ENCODE peak calls at places on chromosomes 5 and 9, in nine cellular contexts. W is CD8-positive, alpha-beta T cell; L is heart left ventricle; I is pancreas; Y is mammary epithelial cell; A is OCI-LY7; O is PC-3; P is uterus; N is heart right ventricle. K is an unnamed sample. For H3K36me3, the result is how much of the 10 kb centered on the place peaks cover.

GRCh38 chr9:83066771-83067170 is 3.8 kb upstream of the RASEF start:
- DNase-seq in W (no peak), L (no peak), I (no peak), Y (peak), A (no peak), O (peak), P (no peak), N (no peak), K (peak)

GRCh38 chr5:177103523-177104253 is 17.0 kb downstream of the FGFR4 start:
- DNase-seq in W (no peak), L (no peak), I (no peak), Y (no peak), A (no peak), O (peak), P (no peak), N (no peak), K (peak)

GRCh38 chr9:29969408-29969807 is 2396.1 kb upstream of the C9orf72 start:
- DNase-seq in W (no peak), L (no peak), I (no peak), Y (no peak), A (no peak), O (no peak), P (no peak), N (no peak), K (no peak)

GRCh38 chr5:153659337-153659736 is 168.9 kb downstream of the GRIA1 start:
- DNase-seq in W (no peak), L (no peak), I (no peak), Y (peak), A (no peak), O (no peak), P (no peak), N (no peak), K (peak)

GRCh38 chr5:53045263-53045662 is 56.1 kb downstream of the ITGA2 start:
- DNase-seq in W (no peak), L (no peak), I (no peak), Y (no peak), A (no peak), O (no peak), P (no peak), N (no peak), K (no peak)

GRCh38 chr5:123476696-123477095 is 35.3 kb upstream of the CSNK1G3 start:
- DNase-seq in W (no peak), L (no peak), I (no peak), Y (no peak), A (no peak), O (no peak), P (no peak), N (no peak), K (no peak)

GRCh38 chr9:100011062-100011681 is 87.6 kb downstream of the ERP44 start:
- DNase-seq in W (peak), L (no peak), I (no peak), Y (peak), A (peak), O (peak), P (no peak), N (no peak), K (peak)

GRCh38 chr9:85224729-85225128 is 517.0 kb downstream of the AGTPBP1 start:
- DNase-seq in W (no peak), L (no peak), I (no peak), Y (peak), A (no peak), O (peak), P (no peak), N (no peak), K (peak)

GRCh38 chr5:10399839-10400238 is 41.8 kb upstream of the ROPN1L start:
- DNase-seq in W (no peak), L (no peak), I (no peak), Y (no peak), A (no peak), O (no peak), P (no peak), N (no peak), K (no peak)

GRCh38 chr9:75087279-75087823 is 604 bp downstream of the NMRK1 start:
- DNase-seq in W (peak), L (no peak), I (peak), Y (peak), A (peak), O (peak), P (peak), N (no peak), K (peak)

GRCh38 chr5:67089200-67089725 is 107.3 kb downstream of the CD180 start:
- DNase-seq in W (no peak), L (peak), I (no peak), Y (peak), A (no peak), O (peak), P (no peak), N (no peak), K (peak)

GRCh38 chr9:135136481-135136880 is 49.0 kb downstream of the OLFM1 start:
- DNase-seq in W (no peak), L (no peak), I (no peak), Y (no peak), A (no peak), O (no peak), P (no peak), N (no peak), K (no peak)

DNA sequence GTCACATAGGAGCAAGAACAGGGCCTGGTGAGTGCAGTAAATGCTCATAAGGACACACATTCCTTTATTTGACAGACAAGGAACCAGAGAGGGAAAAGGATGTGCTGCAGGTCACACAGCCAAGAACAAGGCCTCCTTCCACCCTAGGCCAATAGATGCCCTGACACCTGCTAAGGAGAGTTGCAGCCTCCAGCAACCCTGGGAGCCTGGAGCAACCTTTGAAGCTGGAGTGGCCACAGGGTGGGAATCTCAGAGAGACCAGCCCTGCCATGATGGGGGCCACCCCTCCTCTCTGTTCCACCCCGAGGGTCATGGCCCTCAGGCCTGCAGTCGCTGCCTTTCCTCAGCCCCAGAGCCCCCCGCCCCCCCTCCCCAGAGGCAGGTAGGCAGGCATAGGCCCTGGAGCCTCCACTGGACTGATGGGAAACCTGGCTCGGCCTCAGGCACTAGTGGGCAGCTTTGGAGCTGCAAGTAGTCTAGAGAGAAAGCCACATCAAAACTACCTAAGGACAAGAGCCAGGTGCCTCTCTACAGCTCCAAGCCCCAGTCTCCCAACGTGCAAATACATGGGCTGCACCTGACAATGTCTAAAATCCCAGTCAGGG is 116.1 kb upstream of the SPOCK1 start:
- DNase-seq in W (no peak), L (no peak), I (no peak), Y (no peak), A (no peak), O (no peak), P (no peak), N (no peak), K (no peak)
- H3K4me3 ChIP-seq in W (no peak), L (no peak), I (no peak), Y (no peak), A (no peak), O (no peak), P (no peak), N (no peak), K (no peak)

GRCh38 chr5:75885849-75886596 is 168.8 kb upstream of the POC5 start:
- DNase-seq in W (no peak), L (no peak), I (no peak), Y (no peak), A (no peak), O (no peak), P (no peak), N (no peak), K (no peak)
- TF ChIP-seq CTCF in W (no peak), L (peak), I (no peak), Y (no peak), A (peak), O (peak), P (no peak), N (no peak), K (peak)

DNA sequence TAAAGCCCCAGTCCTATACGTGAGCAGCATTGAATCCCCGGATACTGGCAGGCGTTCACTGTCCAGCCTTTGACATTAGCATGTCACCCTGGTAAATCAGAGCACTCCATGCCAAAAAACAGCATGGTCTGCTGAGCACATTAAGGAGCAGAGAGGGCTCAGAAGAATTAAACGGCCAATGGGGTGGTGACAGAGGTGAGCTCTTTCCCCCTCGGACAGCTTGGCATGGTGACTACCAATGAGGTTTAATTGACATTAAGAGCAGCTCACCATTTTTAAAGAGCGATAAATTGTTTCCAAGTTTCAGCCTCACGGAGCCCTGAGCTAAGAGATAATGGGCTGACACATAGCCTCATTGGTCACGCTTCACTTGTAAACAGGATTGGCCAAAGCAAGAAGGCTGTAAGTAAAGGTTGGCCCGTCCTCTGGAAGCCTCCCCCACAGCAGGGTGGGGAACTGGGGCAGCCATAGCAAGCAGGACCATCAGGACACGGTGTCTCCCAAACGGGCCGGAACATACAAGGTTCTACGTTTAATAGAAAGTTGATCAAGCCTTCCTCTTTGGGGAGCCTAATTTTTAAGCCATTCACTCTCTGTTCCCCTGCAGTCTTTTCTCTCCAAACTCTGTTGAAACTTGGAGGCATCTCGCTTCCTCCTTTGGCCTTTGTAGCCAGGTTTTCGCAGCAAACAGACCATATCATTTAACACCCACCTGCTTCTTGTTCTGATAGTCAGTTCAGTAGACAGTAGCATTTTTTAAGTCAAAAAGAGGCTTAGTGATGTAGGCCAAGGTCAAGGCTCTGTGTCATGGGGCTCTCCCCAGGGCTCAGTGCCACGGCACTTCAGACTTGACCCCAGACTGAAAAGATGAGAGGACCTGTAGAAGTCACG is 25.9 kb downstream of the QRFP start:
- DNase-seq in W (no peak), L (peak), I (no peak), Y (no peak), A (peak), O (no peak), P (no peak), N (no peak), K (no peak)
- H3K36me3 ChIP-seq in W (under half), L (under half), I (under half), Y (under half), A (under half), O (under half), P (under half), N (half or more), K (under half)

DNA sequence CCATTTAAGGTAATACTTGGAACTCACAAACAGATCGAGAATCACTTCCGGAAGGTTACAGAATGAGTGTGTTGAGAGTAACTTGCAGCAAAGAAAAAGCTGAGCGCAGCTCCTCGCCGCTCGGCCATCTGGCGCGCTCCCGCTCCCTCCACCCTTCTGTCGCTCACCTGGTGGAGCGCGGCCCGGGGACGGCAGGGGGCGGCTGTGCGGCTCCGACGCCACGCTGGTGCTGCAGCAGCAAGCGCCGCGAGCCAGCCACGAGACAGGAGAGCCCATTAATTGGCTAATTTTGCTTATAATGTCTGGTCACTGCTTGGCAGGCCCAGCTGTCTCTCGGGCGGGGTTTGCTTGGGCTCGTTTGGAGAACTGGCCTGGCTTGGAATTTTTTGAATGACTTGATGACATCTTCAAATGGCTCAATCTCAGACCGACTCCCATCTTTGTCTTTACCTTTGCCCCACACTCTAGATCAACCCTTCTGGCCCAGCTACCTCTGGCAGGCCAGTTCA is 601.8 kb downstream of the CCDC171 start:
- DNase-seq in W (peak), L (peak), I (peak), Y (no peak), A (peak), O (peak), P (no peak), N (peak), K (peak)
- H3K4me3 ChIP-seq in W (peak), L (peak), I (peak), Y (no peak), A (no peak), O (no peak), P (no peak), N (peak), K (peak)

K was measured in bronchial epithelial cell.